ENCODE peak calls at places on chromosomes 16 and 17, in ten cellular contexts. Y, K, V, T, L, R, W, M, G and N are unnamed samples.

GRCh38 chr16:68287276-68288251 is 23.2 kb downstream of the SLC7A6OS start:
- DNase-seq in K (no peak), R (no peak), M (no peak), L (peak), V (no peak), Y (peak), T (no peak), W (peak), G (no peak), N (no peak)

GRCh38 chr16:14302399-14303181 is 231.5 kb downstream of the MRTFB start:
- DNase-seq in V (no peak), L (no peak), K (no peak), G (no peak), Y (no peak), T (no peak), W (peak), M (peak), R (no peak), N (no peak)

GRCh38 chr16:72021043-72021442 is 12.5 kb downstream of the DHODH start:
- DNase-seq in G (no peak), W (no peak), Y (no peak), M (no peak), T (no peak), R (no peak), V (no peak), L (no peak), K (no peak), N (no peak)

GRCh38 chr17:32909787-32910369 is 18.1 kb upstream of the TMEM98 start:
- DNase-seq in K (peak), W (peak), V (peak), T (peak), R (peak), G (peak), Y (no peak), L (peak), M (peak), N (peak)

GRCh38 chr17:17496189-17497064 is at the start of gene RASD1:
- DNase-seq in M (peak), W (peak), R (peak), T (no peak), K (peak), L (no peak), G (peak), Y (peak), V (peak), N (peak)

GRCh38 chr17:37743875-37744632 is 805 bp downstream of the HNF1B start:
- DNase-seq in M (no peak), W (peak), K (no peak), Y (no peak), G (no peak), V (no peak), T (no peak), L (no peak), R (no peak), N (no peak)

GRCh38 chr16:86886651-86887050 is 308.3 kb downstream of the FOXL1 start:
- DNase-seq in R (no peak), W (no peak), G (no peak), Y (no peak), K (no peak), T (peak), L (no peak), V (no peak), M (no peak), N (no peak)

GRCh38 chr17:49898547-49899490 is 51.0 kb upstream of the TAC4 start:
- DNase-seq in R (no peak), T (no peak), Y (no peak), G (no peak), V (no peak), M (no peak), K (no peak), L (no peak), W (no peak), N (no peak)

GRCh38 chr17:41959336-41960095 is 7.1 kb upstream of the CNP start:
- DNase-seq in L (peak), T (no peak), G (no peak), K (peak), V (no peak), M (no peak), W (no peak), Y (no peak), R (no peak), N (no peak)

GRCh38 chr17:82267575-82268379 is 5.7 kb downstream of the CSNK1D start:
- DNase-seq in W (peak), L (peak), G (no peak), Y (peak), M (peak), T (peak), V (no peak), K (no peak), R (no peak), N (no peak)

GRCh38 chr16:85491798-85492616 is 121.1 kb upstream of the GSE1 start:
- DNase-seq in G (no peak), L (no peak), M (no peak), T (no peak), R (no peak), Y (peak), W (peak), V (no peak), K (no peak), N (no peak)

GRCh38 chr17:8123695-8124349 is at the start of gene HES7:
- DNase-seq in G (no peak), K (no peak), R (no peak), M (no peak), W (peak), L (no peak), T (no peak), V (no peak), Y (no peak), N (no peak)

GRCh38 chr17:59465949-59466307 is 99.5 kb upstream of the DHX40 start:
- DNase-seq in M (no peak), G (no peak), V (no peak), Y (no peak), T (no peak), K (no peak), L (no peak), R (no peak), W (no peak), N (no peak)

GRCh38 chr17:13647551-13647950 is 45.8 kb upstream of the HS3ST3A1 start:
- DNase-seq in G (no peak), W (no peak), M (no peak), K (no peak), L (no peak), R (no peak), T (no peak), Y (no peak), V (no peak), N (no peak)

GRCh38 chr16:56964243-56965148 is 2.7 kb downstream of the CETP start:
- DNase-seq in M (peak), G (peak), W (peak), V (peak), T (no peak), K (no peak), R (peak), L (peak), Y (peak), N (no peak)

GRCh38 chr17:69947027-69947759 is 127.8 kb upstream of the KCNJ16 start:
- DNase-seq in K (no peak), G (no peak), T (no peak), W (no peak), Y (no peak), V (no peak), L (no peak), R (no peak), M (no peak), N (no peak)

GRCh38 chr16:86455116-86455515 is 55.2 kb upstream of the FOXF1 start:
- DNase-seq in W (no peak), R (no peak), G (no peak), Y (no peak), M (no peak), V (no peak), T (no peak), K (no peak), L (peak), N (no peak)

GRCh38 chr17:57293077-57293476 is 36.8 kb downstream of the MSI2 start:
- DNase-seq in V (no peak), M (no peak), L (no peak), Y (peak), K (no peak), G (no peak), R (no peak), T (peak), W (no peak), N (no peak)

GRCh38 chr17:42536048-42536371 is at the start of gene NAGLU:
- DNase-seq in L (peak), V (peak), T (no peak), Y (peak), R (peak), M (peak), K (peak), G (peak), W (peak), N (peak)

GRCh38 chr17:79654960-79655382 is 44.1 kb upstream of the RBFOX3 start:
- DNase-seq in W (no peak), M (no peak), V (no peak), Y (no peak), G (no peak), R (no peak), T (no peak), K (no peak), L (no peak), N (no peak)

GRCh38 chr17:40364121-40364861 is at the start of gene GJD3:
- DNase-seq in Y (no peak), M (no peak), T (no peak), L (no peak), G (no peak), V (no peak), W (no peak), R (no peak), K (no peak), N (no peak)

GRCh38 chr17:64152428-64153125 is 22.6 kb upstream of the ERN1 start:
- DNase-seq in G (no peak), L (no peak), K (no peak), W (no peak), R (no peak), V (no peak), Y (no peak), M (no peak), T (no peak), N (no peak)

GRCh38 chr17:53627511-53627910 is 195.2 kb upstream of the KIF2B start:
- DNase-seq in M (no peak), K (no peak), T (peak), R (no peak), W (no peak), G (no peak), V (no peak), Y (no peak), L (no peak), N (no peak)

GRCh38 chr16:8632675-8633182 is 11.2 kb downstream of the METTL22 start:
- DNase-seq in Y (no peak), M (no peak), T (no peak), G (no peak), K (no peak), R (no peak), W (no peak), V (no peak), L (no peak), N (no peak)

GRCh38 chr16:19853132-19853972 is 31.3 kb downstream of the GPRC5B start:
- DNase-seq in L (no peak), K (no peak), G (no peak), W (no peak), V (no peak), Y (no peak), T (no peak), M (no peak), R (no peak), N (no peak)

GRCh38 chr17:68451650-68452354 is 5.5 kb downstream of the WIPI1 start:
- DNase-seq in G (no peak), W (no peak), T (no peak), R (no peak), L (no peak), M (no peak), Y (no peak), V (no peak), K (no peak), N (no peak)

GRCh38 chr17:69062860-69063621 is 2.3 kb upstream of the ABCA9 start:
- DNase-seq in M (no peak), T (no peak), G (no peak), R (no peak), V (no peak), W (no peak), Y (no peak), L (no peak), K (no peak), N (no peak)

GRCh38 chr17:82959242-82959930 is 119.6 kb upstream of the ZNF750 start:
- DNase-seq in M (no peak), T (no peak), R (no peak), Y (peak), V (no peak), L (no peak), G (no peak), W (no peak), K (no peak), N (no peak)

GRCh38 chr16:79843631-79844043 is 243.1 kb upstream of the MAF start:
- DNase-seq in L (no peak), R (no peak), K (no peak), Y (no peak), M (no peak), W (no peak), T (no peak), G (no peak), V (peak), N (no peak)

GRCh38 chr17:1008008-1008761 is 11.3 kb downstream of the TIMM22 start:
- DNase-seq in K (no peak), V (no peak), G (no peak), Y (peak), T (no peak), L (no peak), W (no peak), R (no peak), M (no peak), N (no peak)

GRCh38 chr16:89491238-89491869 is 993 bp upstream of the ANKRD11 start:
- DNase-seq in G (no peak), Y (no peak), K (no peak), R (no peak), M (no peak), W (no peak), L (no peak), V (no peak), T (no peak), N (no peak)

GRCh38 chr17:19415311-19415710 is 4.3 kb downstream of the RNF112 start:
- DNase-seq in M (no peak), V (no peak), G (no peak), L (no peak), R (no peak), T (no peak), Y (no peak), K (no peak), W (no peak), N (no peak)

GRCh38 chr17:66283971-66284370 is 18.4 kb upstream of the PRKCA start:
- DNase-seq in R (no peak), L (no peak), G (no peak), T (no peak), V (no peak), W (no peak), M (no peak), Y (no peak), K (no peak), N (no peak)

GRCh38 chr16:83037884-83038283 is 411.1 kb downstream of the CDH13 start:
- DNase-seq in W (no peak), L (no peak), T (no peak), R (no peak), V (no peak), G (no peak), M (no peak), Y (no peak), K (no peak), N (no peak)